ENCODE peak calls at places on chromosomes 5 and 9, in ten cellular contexts. Q, B, T, L, E, D, M, Y, A and F are unnamed samples.

GRCh38 chr5:15937708-15938107 is 241.9 kb downstream of the MARCHF11 start:
- DNase-seq in Q (no peak), A (no peak), Y (no peak), E (no peak), D (no peak), T (no peak), M (no peak), B (no peak), L (no peak), F (no peak)

GRCh38 chr5:68749648-68750047 is 344.2 kb upstream of the SLC30A5 start:
- DNase-seq in Q (no peak), B (no peak), D (no peak), E (no peak), Y (no peak), A (no peak), L (no peak), M (no peak), T (no peak), F (no peak)

GRCh38 chr5:66113160-66113559 is 30.9 kb upstream of the SREK1 start:
- DNase-seq in B (no peak), T (no peak), Y (no peak), L (no peak), M (no peak), E (no peak), Q (no peak), D (no peak), A (peak), F (no peak)

GRCh38 chr5:153782589-153783238 is 256.0 kb downstream of the FAM114A2 start:
- DNase-seq in Y (no peak), M (no peak), A (no peak), L (no peak), T (no peak), B (no peak), D (no peak), Q (no peak), E (peak), F (no peak)

GRCh38 chr5:180533845-180534244 is 39.7 kb downstream of the CNOT6 start:
- DNase-seq in A (no peak), M (no peak), B (no peak), T (no peak), E (no peak), Q (no peak), Y (no peak), D (no peak), L (no peak), F (no peak)

GRCh38 chr5:54743997-54744788 is 226.6 kb downstream of the SNX18 start:
- DNase-seq in T (no peak), E (peak), A (peak), Y (peak), L (no peak), B (no peak), Q (no peak), D (peak), M (peak), F (peak)

GRCh38 chr5:1727571-1727970 is 72.1 kb downstream of the MRPL36 start:
- DNase-seq in B (no peak), Y (no peak), A (no peak), D (peak), M (no peak), T (no peak), L (no peak), E (no peak), Q (no peak), F (peak)

GRCh38 chr9:69996947-69997346 is 46.7 kb upstream of the MAMDC2 start:
- DNase-seq in Y (no peak), L (no peak), E (no peak), D (no peak), T (no peak), Q (no peak), M (no peak), A (no peak), B (no peak), F (no peak)

GRCh38 chr5:52799358-52799982 is 11.8 kb downstream of the ITGA1 start:
- DNase-seq in T (no peak), M (peak), A (peak), Q (no peak), L (no peak), B (no peak), E (peak), Y (peak), D (peak), F (peak)

GRCh38 chr9:78286125-78286524 is 10.8 kb upstream of the PSAT1 start:
- DNase-seq in A (no peak), Q (no peak), D (no peak), B (no peak), L (no peak), Y (no peak), M (no peak), T (no peak), E (no peak), F (no peak)

GRCh38 chr5:139343476-139343875 is 1.8 kb downstream of the PAIP2 start:
- DNase-seq in D (no peak), B (no peak), Y (no peak), E (no peak), Q (no peak), T (no peak), L (no peak), M (no peak), A (no peak), F (no peak)

GRCh38 chr9:119487118-119487827 is 118.0 kb upstream of the BRINP1 start:
- DNase-seq in T (no peak), L (no peak), A (no peak), D (no peak), Q (no peak), E (no peak), Y (no peak), B (no peak), M (no peak), F (no peak)

GRCh38 chr9:133968966-133969617 is 23.0 kb downstream of the VAV2 start:
- DNase-seq in Y (no peak), M (no peak), D (peak), T (no peak), L (no peak), A (no peak), E (no peak), B (no peak), Q (no peak), F (no peak)

GRCh38 chr9:123478967-123479602 is 123.1 kb downstream of the CRB2 start:
- DNase-seq in Y (no peak), M (no peak), D (no peak), T (no peak), E (no peak), B (no peak), A (no peak), Q (no peak), L (no peak), F (no peak)

GRCh38 chr9:21153688-21154608 is 12.3 kb upstream of the IFNW1 start:
- DNase-seq in B (no peak), T (no peak), A (no peak), Y (peak), L (no peak), M (peak), Q (no peak), E (peak), D (no peak), F (no peak)

GRCh38 chr5:61277190-61277589 is 54.9 kb upstream of the ZSWIM6 start:
- DNase-seq in B (no peak), Q (no peak), T (no peak), D (no peak), E (peak), M (no peak), Y (peak), A (no peak), L (no peak), F (no peak)

GRCh38 chr5:35608881-35609779 is 8.5 kb upstream of the SPEF2 start:
- DNase-seq in A (no peak), M (no peak), B (no peak), L (no peak), Q (no peak), E (no peak), T (no peak), Y (no peak), D (no peak), F (no peak)

GRCh38 chr9:130513094-130513493 is 66.3 kb upstream of the FUBP3 start:
- DNase-seq in E (no peak), A (no peak), D (no peak), T (no peak), B (no peak), M (no peak), Q (no peak), L (no peak), Y (no peak), F (no peak)

GRCh38 chr9:91577540-91577939 is 153.9 kb upstream of the NFIL3 start:
- DNase-seq in E (no peak), M (no peak), L (no peak), Y (no peak), D (no peak), Q (no peak), B (no peak), A (no peak), T (no peak), F (no peak)

GRCh38 chr5:160033546-160034252 is 24.8 kb downstream of the TTC1 start:
- DNase-seq in Y (no peak), E (no peak), M (no peak), L (no peak), D (no peak), Q (no peak), T (no peak), A (no peak), B (no peak), F (no peak)

GRCh38 chr9:14159440-14160222 is 154.3 kb downstream of the NFIB start:
- DNase-seq in M (no peak), A (no peak), L (no peak), T (no peak), Q (no peak), Y (no peak), D (no peak), B (no peak), E (no peak), F (no peak)

GRCh38 chr9:113737414-113738271 is 138.5 kb upstream of the ZNF618 start:
- DNase-seq in M (peak), Q (no peak), D (no peak), T (peak), Y (peak), A (peak), E (peak), B (no peak), L (no peak), F (peak)

GRCh38 chr5:177327539-177328522 is 16.1 kb upstream of the MXD3 start:
- DNase-seq in Y (no peak), B (no peak), L (no peak), D (peak), E (no peak), A (no peak), M (peak), T (no peak), Q (no peak), F (no peak)

GRCh38 chr5:98772415-98773213 is 849 bp upstream of the RGMB start:
- DNase-seq in D (peak), M (peak), L (no peak), Y (peak), E (peak), T (peak), A (no peak), B (peak), Q (no peak), F (peak)

GRCh38 chr5:179806250-179807045 is at the start of gene MGAT4B:
- DNase-seq in E (peak), D (peak), Q (no peak), A (no peak), T (peak), B (no peak), M (peak), L (peak), Y (peak), F (peak)

GRCh38 chr9:79430599-79430998 is 141.2 kb upstream of the TLE4 start:
- DNase-seq in L (no peak), T (peak), Q (no peak), B (no peak), A (no peak), D (no peak), Y (no peak), E (no peak), M (no peak), F (no peak)

GRCh38 chr5:167339205-167339604 is 952.2 kb upstream of the WWC1 start:
- DNase-seq in Q (no peak), Y (no peak), T (no peak), L (no peak), A (no peak), E (no peak), M (no peak), D (no peak), B (no peak), F (no peak)

GRCh38 chr5:75051217-75051751 is 1.1 kb downstream of the GCNT4 start:
- DNase-seq in T (no peak), L (no peak), D (no peak), A (no peak), Q (no peak), B (peak), Y (no peak), E (no peak), M (no peak), F (peak)

GRCh38 chr5:96340357-96340756 is 92.7 kb downstream of the PCSK1 start:
- DNase-seq in Q (no peak), D (no peak), B (no peak), L (no peak), Y (no peak), T (no peak), E (no peak), M (no peak), A (no peak), F (no peak)

GRCh38 chr5:6780802-6781391 is 67.7 kb downstream of the TENT4A start:
- DNase-seq in Q (no peak), T (no peak), Y (no peak), M (no peak), L (no peak), D (no peak), A (no peak), B (no peak), E (no peak), F (no peak)

GRCh38 chr5:175873090-175873454 is 1.7 kb downstream of the CPLX2 start:
- DNase-seq in D (no peak), B (no peak), Y (peak), Q (no peak), T (peak), L (no peak), E (no peak), M (peak), A (no peak), F (no peak)

GRCh38 chr5:180191716-180192115 is 17.3 kb downstream of the RASGEF1C start:
- DNase-seq in Y (no peak), Q (no peak), B (no peak), D (no peak), A (no peak), M (no peak), T (no peak), L (no peak), E (no peak), F (no peak)

GRCh38 chr9:128251701-128252100 is 24.1 kb downstream of the GOLGA2 start:
- DNase-seq in Q (no peak), B (no peak), L (no peak), T (peak), D (no peak), E (no peak), A (no peak), M (no peak), Y (no peak), F (no peak)

GRCh38 chr5:127723571-127723970 is 20.4 kb downstream of the CCDC192 start:
- DNase-seq in D (no peak), Y (no peak), A (peak), L (no peak), E (peak), Q (no peak), M (no peak), T (no peak), B (no peak), F (no peak)